ENCODE peak calls at places on chromosomes 2 and 18, in seven cellular contexts. G, W, X, F, C, R and N are unnamed samples.

GRCh38 chr2:189553689-189554088 is 26.9 kb downstream of the SLC40A1 start:
- DNase-seq in X (peak), R (no peak), G (no peak), C (no peak), F (no peak), W (no peak), N (no peak)

GRCh38 chr18:76348267-76349066 is 146.6 kb downstream of the ZNF516 start:
- DNase-seq in G (no peak), W (no peak), C (peak), X (no peak), F (no peak), R (no peak), N (no peak)

GRCh38 chr2:32977228-32977758 is 30.5 kb downstream of the LTBP1 start:
- DNase-seq in C (peak), G (no peak), R (no peak), F (no peak), X (peak), W (no peak), N (no peak)

GRCh38 chr2:222572264-222572721 is 83.6 kb downstream of the FARSB start:
- DNase-seq in C (no peak), W (no peak), G (no peak), X (peak), F (no peak), R (no peak), N (no peak)

GRCh38 chr2:173079968-173080860 is 4.6 kb downstream of the MAP3K20 start:
- DNase-seq in G (no peak), X (peak), W (no peak), R (no peak), C (no peak), F (no peak), N (no peak)

GRCh38 chr2:173884403-173884802 is 80.8 kb downstream of the SP3 start:
- DNase-seq in X (peak), F (no peak), G (peak), R (peak), W (no peak), C (no peak), N (no peak)

GRCh38 chr2:38115216-38116012 is 39.5 kb upstream of the CYP1B1 start:
- DNase-seq in G (peak), X (peak), R (peak), C (peak), F (peak), W (peak), N (peak)

GRCh38 chr2:15884790-15885189 is 55.6 kb upstream of the MYCN start:
- DNase-seq in R (no peak), F (no peak), G (no peak), W (no peak), X (no peak), C (no peak), N (no peak)

GRCh38 chr2:16478817-16479216 is 186.8 kb downstream of the CYRIA start:
- DNase-seq in R (no peak), X (peak), G (no peak), W (no peak), F (no peak), C (no peak), N (no peak)

GRCh38 chr2:197090713-197091367 is 164.3 kb upstream of the PGAP1 start:
- DNase-seq in R (no peak), F (no peak), G (no peak), W (no peak), X (no peak), C (no peak), N (no peak)

GRCh38 chr18:58221060-58221725 is 177.2 kb downstream of the NEDD4L start:
- DNase-seq in C (no peak), R (no peak), X (peak), W (no peak), F (no peak), G (no peak), N (no peak)

GRCh38 chr2:212073360-212073759 is 465.2 kb downstream of the ERBB4 start:
- DNase-seq in F (no peak), G (no peak), W (no peak), R (no peak), X (peak), C (peak), N (no peak)

GRCh38 chr18:62723666-62724281 is 8.4 kb downstream of the PHLPP1 start:
- DNase-seq in F (no peak), X (no peak), G (no peak), C (no peak), R (no peak), W (no peak), N (no peak)

GRCh38 chr2:8457092-8457481 is 224.8 kb upstream of the ID2 start:
- DNase-seq in F (no peak), W (no peak), R (no peak), G (peak), C (peak), X (no peak), N (no peak)

GRCh38 chr2:113724010-113724409 is 32.4 kb downstream of the SLC35F5 start:
- DNase-seq in G (no peak), R (no peak), C (no peak), W (no peak), X (no peak), F (no peak), N (no peak)

GRCh38 chr18:74268175-74268574 is 23.6 kb downstream of the CYB5A start:
- DNase-seq in G (no peak), X (no peak), W (no peak), C (no peak), F (no peak), R (no peak), N (no peak)

GRCh38 chr2:71611781-71612545 is 158.6 kb downstream of the DYSF start:
- DNase-seq in X (no peak), R (no peak), F (no peak), G (no peak), C (no peak), W (no peak), N (no peak)

GRCh38 chr2:200042944-200043343 is 87.6 kb downstream of the MAIP1 start:
- DNase-seq in X (no peak), R (no peak), F (no peak), W (no peak), C (no peak), G (no peak), N (no peak)

GRCh38 chr18:32040936-32041335 is 22.3 kb downstream of the RNF125 start:
- DNase-seq in C (no peak), X (no peak), R (peak), G (no peak), F (peak), W (no peak), N (peak)

GRCh38 chr18:58867281-58867961 is 2.7 kb downstream of the ZNF532 start:
- DNase-seq in C (no peak), R (no peak), W (no peak), F (no peak), G (no peak), X (peak), N (no peak)

GRCh38 chr2:27667439-27667838 is 3.8 kb downstream of the SLC4A1AP start:
- DNase-seq in R (no peak), C (no peak), F (no peak), X (no peak), W (no peak), G (no peak), N (peak)

GRCh38 chr18:48256848-48257247 is 152.3 kb downstream of the ZBTB7C start:
- DNase-seq in G (no peak), R (no peak), W (no peak), F (no peak), C (no peak), X (no peak), N (no peak)

GRCh38 chr2:7953184-7953583 is 728.7 kb upstream of the ID2 start:
- DNase-seq in W (no peak), G (no peak), C (peak), R (no peak), F (no peak), X (no peak), N (no peak)

GRCh38 chr2:24919100-24919976 is 699 bp downstream of the ADCY3 start:
- DNase-seq in C (peak), R (peak), W (no peak), G (peak), X (peak), F (no peak), N (no peak)

GRCh38 chr2:175432793-175433192 is 251.3 kb upstream of the ATP5MC3 start:
- DNase-seq in C (no peak), W (no peak), G (no peak), X (no peak), R (no peak), F (no peak), N (no peak)

GRCh38 chr2:212722046-212722445 is 183.4 kb upstream of the ERBB4 start:
- DNase-seq in C (no peak), W (no peak), G (no peak), X (peak), R (no peak), F (no peak), N (no peak)

GRCh38 chr2:117917223-117917917 is 96.5 kb downstream of the CCDC93 start:
- DNase-seq in W (no peak), C (no peak), G (no peak), R (no peak), X (peak), F (no peak), N (no peak)

GRCh38 chr18:50469380-50469781 is 90.5 kb upstream of the MAPK4 start:
- DNase-seq in C (no peak), X (no peak), W (no peak), R (no peak), G (no peak), F (no peak), N (no peak)

GRCh38 chr18:59758837-59759236 is 61.6 kb upstream of the CCBE1 start:
- DNase-seq in W (no peak), X (no peak), R (no peak), F (no peak), G (no peak), C (no peak), N (no peak)

GRCh38 chr2:6545336-6545735 is 320.4 kb downstream of the CMPK2 start:
- DNase-seq in C (no peak), R (no peak), F (no peak), W (no peak), X (peak), G (no peak), N (no peak)

GRCh38 chr18:36649205-36649604 is 179.6 kb downstream of the TPGS2 start:
- DNase-seq in X (no peak), C (no peak), G (no peak), F (no peak), R (no peak), W (no peak), N (no peak)

GRCh38 chr2:171630812-171631626 is 56.2 kb upstream of the DYNC1I2 start:
- DNase-seq in R (no peak), C (no peak), X (no peak), F (no peak), G (no peak), W (no peak), N (peak)

GRCh38 chr2:160570386-160570785 is 76.8 kb upstream of the RBMS1 start:
- DNase-seq in R (no peak), W (no peak), C (no peak), X (no peak), F (no peak), G (no peak), N (peak)

GRCh38 chr18:21911551-21911950 is 171.0 kb downstream of the MIB1 start:
- DNase-seq in R (no peak), F (no peak), G (no peak), C (no peak), W (no peak), X (no peak), N (no peak)